ENCODE peak calls at places on chromosomes 5 and 9, in six cellular contexts. Z, B, V, Y, M and S are unnamed samples.

GRCh38 chr9:120755827-120756434 is 37.3 kb downstream of the FBXW2 start:
- DNase-seq in Y (peak), Z (peak), V (peak), M (peak), B (no peak), S (peak)

GRCh38 chr5:138461343-138462125 is 3.7 kb upstream of the EGR1 start:
- DNase-seq in B (peak), V (no peak), M (peak), Y (no peak), Z (no peak), S (no peak)

GRCh38 chr5:56512314-56512996 is 279.3 kb upstream of the ANKRD55 start:
- DNase-seq in B (no peak), M (peak), V (no peak), Z (no peak), Y (no peak), S (no peak)

GRCh38 chr5:534743-535671 is 10.8 kb upstream of the SLC9A3 start:
- DNase-seq in M (no peak), B (peak), Y (no peak), V (no peak), Z (no peak), S (no peak)

GRCh38 chr5:36174119-36174518 is 22.2 kb downstream of the SKP2 start:
- DNase-seq in V (no peak), Z (no peak), B (no peak), Y (no peak), M (no peak), S (no peak)

GRCh38 chr5:19241690-19242089 is 746.3 kb downstream of the CDH18 start:
- DNase-seq in M (peak), Z (no peak), B (no peak), V (no peak), Y (no peak), S (no peak)

GRCh38 chr9:135932656-135933055 is 25.3 kb upstream of the CAMSAP1 start:
- DNase-seq in Z (no peak), B (no peak), Y (no peak), V (no peak), M (no peak), S (no peak)

GRCh38 chr5:107289030-107289714 is 381.6 kb downstream of the EFNA5 start:
- DNase-seq in Y (no peak), B (no peak), Z (no peak), M (no peak), V (no peak), S (no peak)

GRCh38 chr9:133375116-133375723 is 640 bp downstream of the SURF4 start:
- DNase-seq in B (no peak), Z (peak), V (no peak), M (peak), Y (no peak), S (no peak)

GRCh38 chr9:92196909-92197308 is 81.7 kb upstream of the SPTLC1 start:
- DNase-seq in B (no peak), Z (no peak), Y (no peak), V (no peak), M (peak), S (no peak)

GRCh38 chr5:124596595-124597388 is 149.6 kb downstream of the ZNF608 start:
- DNase-seq in M (no peak), B (no peak), Y (no peak), Z (no peak), V (no peak), S (no peak)

GRCh38 chr9:63859475-63860215 is 1425.4 kb downstream of the FOXD4L5 start:
- DNase-seq in V (peak), B (peak), M (no peak), Z (no peak), Y (no peak), S (no peak)

GRCh38 chr5:176536132-176536901 is 885 bp downstream of the RNF44 start:
- DNase-seq in Z (peak), V (peak), B (peak), M (peak), Y (peak), S (peak)

GRCh38 chr9:123642291-123643278 is 286.6 kb downstream of the CRB2 start:
- DNase-seq in V (no peak), M (peak), Y (no peak), B (peak), Z (peak), S (peak)

GRCh38 chr9:133140606-133141005 is 19.6 kb upstream of the RALGDS start:
- DNase-seq in V (no peak), M (no peak), B (no peak), Z (no peak), Y (no peak), S (no peak)

GRCh38 chr9:23288545-23288944 is 537.5 kb downstream of the ELAVL2 start:
- DNase-seq in M (no peak), Z (no peak), Y (no peak), V (no peak), B (no peak), S (no peak)

GRCh38 chr9:110640736-110641135 is 27.9 kb upstream of the MUSK start:
- DNase-seq in Z (no peak), B (no peak), M (no peak), V (no peak), Y (no peak), S (no peak)

GRCh38 chr9:18051638-18052037 is 422.3 kb upstream of the ADAMTSL1 start:
- DNase-seq in M (no peak), B (no peak), Y (no peak), Z (no peak), V (no peak), S (no peak)

GRCh38 chr5:180641566-180641900 is 7.9 kb downstream of the FLT4 start:
- DNase-seq in Y (no peak), B (no peak), V (no peak), M (no peak), Z (peak), S (no peak)

DNA sequence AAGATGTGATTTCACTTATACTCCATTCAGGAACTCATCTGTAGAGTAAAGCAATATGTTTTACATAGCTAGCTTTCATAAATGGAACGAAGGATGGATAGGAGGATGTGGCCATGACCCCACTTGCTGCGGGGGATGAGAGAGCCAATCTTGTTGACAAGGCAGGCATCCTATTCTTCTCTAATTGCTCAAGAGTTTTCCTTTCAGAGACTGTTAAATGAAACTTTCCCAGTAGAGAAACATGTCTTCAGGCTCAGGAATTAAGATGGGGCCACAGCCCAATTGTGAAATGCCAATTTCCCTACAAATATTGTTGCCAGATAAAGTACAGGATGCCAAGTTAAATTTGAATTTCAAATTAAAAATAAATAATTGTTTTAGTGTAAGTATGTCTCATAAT is 196.2 kb upstream of the TUT7 start:
- DNase-seq in V (no peak), Z (no peak), B (no peak), M (no peak), Y (no peak), S (no peak)
- H3K27ac ChIP-seq in V (no peak), Z (no peak), B (no peak), M (no peak), Y (no peak), S (no peak)

DNA sequence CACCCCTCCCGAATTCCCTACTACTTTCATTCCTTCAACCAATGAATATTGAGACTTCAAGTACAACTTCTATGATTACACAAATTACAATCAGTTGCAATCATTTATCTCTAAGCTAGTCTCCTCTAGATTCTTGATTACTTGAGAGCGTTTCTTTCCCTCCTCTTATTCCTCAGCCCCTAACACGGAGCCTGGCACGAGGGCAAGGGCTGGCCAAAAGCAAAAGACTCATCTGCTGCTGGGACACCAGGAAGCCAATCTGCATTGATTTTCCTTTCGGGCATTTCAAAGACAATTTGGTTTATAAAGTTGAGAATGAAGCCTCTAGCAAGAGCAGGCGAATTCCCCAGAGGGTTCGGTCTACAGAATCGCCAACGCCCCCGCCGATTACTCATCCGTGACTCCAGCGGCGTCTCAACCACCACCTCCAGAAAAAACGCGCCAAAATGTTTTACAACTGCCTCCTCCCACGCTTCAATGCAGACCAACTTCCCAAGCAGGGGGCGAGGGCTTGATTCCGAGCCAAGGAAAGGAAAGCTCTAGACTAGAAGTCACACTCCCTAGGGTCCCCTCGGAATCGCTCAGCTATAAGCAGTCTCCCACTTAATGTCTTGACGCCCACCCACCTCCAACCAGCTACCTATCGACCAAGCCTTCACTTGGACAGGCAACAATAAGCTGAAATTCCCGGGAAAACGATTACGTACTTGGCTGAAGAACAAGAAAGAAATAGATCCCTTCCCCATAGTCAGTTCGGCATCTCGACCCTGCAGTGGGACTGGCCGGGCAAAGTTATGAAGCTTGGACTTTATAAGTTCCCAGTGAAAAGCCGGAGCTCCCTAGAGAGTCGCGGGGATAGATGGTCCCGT is 1.4 kb downstream of the PCSK1 start:
- DNase-seq in M (no peak), Z (no peak), B (no peak), V (no peak), Y (no peak), S (no peak)
- H3K4me3 ChIP-seq in M (no peak), Z (peak), B (no peak), V (no peak), Y (no peak), S (no peak)

GRCh38 chr5:132369471-132370240 is at the start of gene SLC22A5:
- DNase-seq in B (peak), M (peak), Y (peak), V (peak), Z (peak), S (peak)
- H3K27ac ChIP-seq in B (peak), M (peak), Y (peak), V (peak), Z (peak), S (peak)

GRCh38 chr5:172858990-172859811 is 25.1 kb downstream of the ERGIC1 start:
- DNase-seq in Y (no peak), V (no peak), M (no peak), Z (peak), B (peak), S (no peak)

GRCh38 chr5:172858511-172858989 is 24.5 kb downstream of the ERGIC1 start:
- DNase-seq in M (no peak), B (no peak), Y (no peak), Z (peak), V (no peak), S (no peak)

GRCh38 chr5:172856336-172856735 is 22.3 kb downstream of the ERGIC1 start:
- DNase-seq in B (no peak), V (no peak), Z (no peak), M (no peak), Y (no peak), S (no peak)

GRCh38 chr5:172859966-172860365 is 25.9 kb downstream of the ERGIC1 start:
- DNase-seq in Z (no peak), B (no peak), V (no peak), Y (no peak), M (no peak), S (no peak)

DNA sequence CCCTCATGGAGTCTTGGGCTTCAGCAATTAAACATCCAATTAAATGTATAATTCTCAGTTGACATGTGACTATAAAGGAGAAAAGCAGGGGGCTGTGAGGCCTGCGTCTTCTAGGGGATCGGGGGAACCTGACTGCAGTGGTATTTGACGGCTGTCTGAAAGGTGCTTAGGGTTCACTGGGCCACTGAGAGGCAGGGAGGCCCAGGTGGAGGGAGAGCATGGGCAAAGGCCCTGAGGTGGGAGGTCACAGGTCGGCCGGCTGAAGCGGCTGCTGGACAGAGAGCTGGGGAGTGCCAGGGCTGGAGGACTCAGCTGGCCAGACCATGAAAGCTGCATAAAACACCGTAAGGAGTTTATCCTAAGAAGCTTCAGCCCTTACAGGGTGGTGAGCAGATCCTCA is 23.9 kb downstream of the ERGIC1 start:
- DNase-seq in Y (no peak), M (no peak), Z (no peak), V (no peak), B (no peak), S (no peak)
- H3K4me3 ChIP-seq in Y (no peak), M (no peak), Z (no peak), V (no peak), B (no peak), S (no peak)